ENCODE peak calls at places on chromosomes 16 and 17, in four cellular contexts. One of them, this sample, is unnamed.

GRCh38 chr17:81049973-81050551 is 15.1 kb downstream of the BAIAP2 start:
- DNase-seq in AG08395: no peak
- DNase-seq in iris pigment epithelial cell: no peak
- DNase-seq in H4: peak
- DNase-seq in this sample: no peak

GRCh38 chr17:60641810-60642220 is 35.8 kb upstream of the BCAS3 start:
- DNase-seq in AG08395: peak
- DNase-seq in iris pigment epithelial cell: peak
- DNase-seq in H4: peak
- DNase-seq in this sample: peak

GRCh38 chr17:51240275-51240674 is 19.6 kb downstream of the MBTD1 start:
- DNase-seq in H4: no peak
- DNase-seq in iris pigment epithelial cell: no peak
- DNase-seq in AG08395: no peak
- DNase-seq in this sample: no peak

GRCh38 chr17:76532072-76532651 is 5.3 kb downstream of the CYGB start:
- DNase-seq in AG08395: no peak
- DNase-seq in iris pigment epithelial cell: no peak
- DNase-seq in H4: no peak
- DNase-seq in this sample: peak

GRCh38 chr17:42760652-42761581 is at the start of gene RAMP2:
- DNase-seq in H4: no peak
- DNase-seq in iris pigment epithelial cell: no peak
- DNase-seq in AG08395: no peak
- DNase-seq in this sample: no peak

GRCh38 chr17:61248399-61248798 is 151.2 kb upstream of the TBX2 start:
- DNase-seq in iris pigment epithelial cell: peak
- DNase-seq in H4: peak
- DNase-seq in AG08395: peak
- DNase-seq in this sample: peak

GRCh38 chr16:85395207-85395912 is 217.8 kb upstream of the GSE1 start:
- DNase-seq in AG08395: peak
- DNase-seq in H4: peak
- DNase-seq in iris pigment epithelial cell: peak
- DNase-seq in this sample: peak

GRCh38 chr16:5041604-5042133 is 7.9 kb upstream of the NAGPA start:
- DNase-seq in AG08395: peak
- DNase-seq in iris pigment epithelial cell: peak
- DNase-seq in H4: peak
- DNase-seq in this sample: peak

GRCh38 chr17:45090711-45091110 is 29.6 kb downstream of the NMT1 start:
- DNase-seq in H4: no peak
- DNase-seq in AG08395: no peak
- DNase-seq in iris pigment epithelial cell: peak
- DNase-seq in this sample: no peak

GRCh38 chr17:11768106-11768505 is 169.8 kb downstream of the DNAH9 start:
- DNase-seq in H4: no peak
- DNase-seq in iris pigment epithelial cell: no peak
- DNase-seq in AG08395: no peak
- DNase-seq in this sample: no peak

GRCh38 chr16:19810817-19811731 is 73.6 kb downstream of the GPRC5B start:
- DNase-seq in AG08395: peak
- DNase-seq in iris pigment epithelial cell: peak
- DNase-seq in H4: no peak
- DNase-seq in this sample: peak

GRCh38 chr16:1331712-1332617 is 1.5 kb upstream of the BAIAP3 start:
- DNase-seq in H4: peak
- DNase-seq in iris pigment epithelial cell: peak
- DNase-seq in AG08395: peak
- DNase-seq in this sample: no peak

GRCh38 chr16:85944572-85945423 is 45.8 kb downstream of the IRF8 start:
- DNase-seq in AG08395: no peak
- DNase-seq in H4: no peak
- DNase-seq in iris pigment epithelial cell: no peak
- DNase-seq in this sample: no peak

GRCh38 chr17:17729620-17730249 is 48.5 kb downstream of the RAI1 start:
- DNase-seq in H4: no peak
- DNase-seq in AG08395: no peak
- DNase-seq in iris pigment epithelial cell: no peak
- DNase-seq in this sample: no peak

GRCh38 chr17:80413771-80414507 is 1.0 kb upstream of the ENDOV start:
- DNase-seq in AG08395: no peak
- DNase-seq in iris pigment epithelial cell: no peak
- DNase-seq in H4: no peak
- DNase-seq in this sample: no peak

GRCh38 chr17:57085448-57086068 is 512 bp downstream of the AKAP1 start:
- DNase-seq in H4: no peak
- DNase-seq in iris pigment epithelial cell: peak
- DNase-seq in AG08395: peak
- DNase-seq in this sample: peak

GRCh38 chr17:80025140-80025539 is 10.5 kb downstream of the TBC1D16 start:
- DNase-seq in H4: no peak
- DNase-seq in iris pigment epithelial cell: no peak
- DNase-seq in AG08395: no peak
- DNase-seq in this sample: no peak

GRCh38 chr17:76359375-76359774 is 5.7 kb upstream of the PRPSAP1 start:
- DNase-seq in H4: no peak
- DNase-seq in iris pigment epithelial cell: no peak
- DNase-seq in AG08395: no peak
- DNase-seq in this sample: no peak